ENCODE peak calls at places on chromosomes 1 and 21, in four cellular contexts. Q is hepatocyte, B is tibial nerve, Y is uterus. T is an unnamed sample. For H3K36me3, the result is how much of the 10 kb centered on the place peaks cover.

GRCh38 chr1:55989971-55990370 is 589.4 kb downstream of the PLPP3 start:
- DNase-seq in Q (peak), B (no peak), Y (no peak), T (no peak)

GRCh38 chr1:212699839-212700596 is at the start of gene BATF3:
- DNase-seq in Q (peak), B (no peak), Y (peak), T (peak)

GRCh38 chr1:45979074-45979777 is 153.2 kb downstream of the PIK3R3 start:
- DNase-seq in Q (peak), B (no peak), Y (no peak), T (no peak)

GRCh38 chr1:62735491-62736171 is 47.4 kb upstream of the DOCK7 start:
- DNase-seq in Q (no peak), B (no peak), Y (no peak), T (no peak)

GRCh38 chr1:40532844-40533424 is 1.5 kb downstream of the ZNF684 start:
- DNase-seq in Q (peak), B (no peak), Y (no peak), T (no peak)

GRCh38 chr1:154352581-154353459 is 27.5 kb downstream of the ATP8B2 start:
- DNase-seq in Q (peak), B (no peak), Y (peak), T (peak)

GRCh38 chr1:77704736-77705135 is 22.3 kb upstream of the ZZZ3 start:
- DNase-seq in Q (no peak), B (no peak), Y (no peak), T (no peak)

GRCh38 chr1:31795801-31796621 is 19.8 kb downstream of the SPOCD1 start:
- DNase-seq in Q (peak), B (no peak), Y (no peak), T (no peak)

GRCh38 chr1:224733021-224733911 is 117.1 kb downstream of the CNIH3 start:
- DNase-seq in Q (peak), B (no peak), Y (no peak), T (peak)

GRCh38 chr1:45769261-45769932 is 18.9 kb upstream of the IPP start:
- DNase-seq in Q (no peak), B (no peak), Y (no peak), T (peak)

GRCh38 chr1:43584203-43584602 is 53.5 kb downstream of the PTPRF start:
- DNase-seq in Q (no peak), B (no peak), Y (no peak), T (no peak)

GRCh38 chr1:175094626-175095025 is 27.0 kb downstream of the TNN start:
- DNase-seq in Q (no peak), B (no peak), Y (no peak), T (peak)

GRCh38 chr1:107748529-107748928 is 216.5 kb downstream of the VAV3 start:
- DNase-seq in Q (peak), B (no peak), Y (no peak), T (no peak)

GRCh38 chr1:214438530-214438929 is 112.9 kb downstream of the PTPN14 start:
- DNase-seq in Q (no peak), B (no peak), Y (no peak), T (no peak)

GRCh38 chr1:117930173-117930447 is 571 bp downstream of the WDR3 start:
- DNase-seq in Q (no peak), B (no peak), Y (no peak), T (no peak)

DNA sequence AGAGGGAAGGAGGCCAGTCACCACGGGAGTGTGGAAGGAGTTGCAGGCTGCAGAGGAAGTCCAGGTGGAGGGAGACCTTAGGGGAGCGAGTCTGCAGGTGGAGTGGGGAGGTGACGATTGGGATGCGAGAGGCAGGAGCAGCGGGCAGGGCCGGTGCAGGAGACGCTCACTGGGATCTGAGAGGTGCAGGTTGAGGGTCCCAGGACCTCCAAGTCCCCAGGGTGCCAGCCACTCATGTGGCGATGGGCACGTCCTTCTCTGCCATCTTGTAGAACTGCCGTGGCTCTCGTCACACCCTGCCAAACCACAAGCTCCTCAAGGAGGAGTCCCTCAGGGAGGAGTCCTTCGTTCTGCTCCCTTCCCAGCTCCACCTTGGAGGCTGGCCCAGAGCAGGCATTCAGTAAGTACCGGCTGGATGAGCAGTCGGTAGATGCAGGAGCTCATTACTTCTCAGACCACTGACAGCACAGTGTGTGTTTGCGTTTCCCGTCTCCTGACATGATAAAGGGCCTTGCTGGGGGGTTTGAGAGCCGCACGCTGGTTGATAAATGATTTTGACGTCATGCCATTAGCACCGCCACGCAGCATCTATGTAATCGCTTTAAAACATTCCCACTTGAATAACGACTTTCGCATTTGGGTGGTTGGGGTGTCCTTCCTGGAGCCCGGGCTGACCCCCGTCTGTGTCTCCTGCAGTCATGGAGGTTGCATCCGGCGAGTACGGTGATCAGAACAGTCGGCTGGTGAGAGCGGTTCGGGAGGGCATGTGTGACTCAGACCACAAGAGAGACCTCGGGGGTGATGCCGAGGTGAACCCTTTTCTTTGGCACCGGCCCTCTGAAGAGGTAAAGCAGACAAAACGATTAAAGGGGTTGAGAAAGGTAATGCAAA is 27.8 kb downstream of the TFF3 start:
- DNase-seq in Q (no peak), B (no peak), Y (no peak), T (no peak)
- H3K36me3 ChIP-seq in Q (under half), B (half or more), Y (under half), T (under half)

GRCh38 chr1:25166847-25167246 is 65.5 kb downstream of the SYF2 start:
- DNase-seq in Q (no peak), B (no peak), Y (no peak), T (no peak)

GRCh38 chr1:25169610-25170009 is 62.7 kb downstream of the SYF2 start:
- DNase-seq in Q (no peak), B (no peak), Y (no peak), T (no peak)

GRCh38 chr1:25169168-25169567 is 63.1 kb downstream of the SYF2 start:
- DNase-seq in Q (no peak), B (no peak), Y (no peak), T (no peak)

GRCh38 chr1:25167269-25168192 is 64.8 kb downstream of the SYF2 start:
- DNase-seq in Q (peak), B (no peak), Y (no peak), T (no peak)

DNA sequence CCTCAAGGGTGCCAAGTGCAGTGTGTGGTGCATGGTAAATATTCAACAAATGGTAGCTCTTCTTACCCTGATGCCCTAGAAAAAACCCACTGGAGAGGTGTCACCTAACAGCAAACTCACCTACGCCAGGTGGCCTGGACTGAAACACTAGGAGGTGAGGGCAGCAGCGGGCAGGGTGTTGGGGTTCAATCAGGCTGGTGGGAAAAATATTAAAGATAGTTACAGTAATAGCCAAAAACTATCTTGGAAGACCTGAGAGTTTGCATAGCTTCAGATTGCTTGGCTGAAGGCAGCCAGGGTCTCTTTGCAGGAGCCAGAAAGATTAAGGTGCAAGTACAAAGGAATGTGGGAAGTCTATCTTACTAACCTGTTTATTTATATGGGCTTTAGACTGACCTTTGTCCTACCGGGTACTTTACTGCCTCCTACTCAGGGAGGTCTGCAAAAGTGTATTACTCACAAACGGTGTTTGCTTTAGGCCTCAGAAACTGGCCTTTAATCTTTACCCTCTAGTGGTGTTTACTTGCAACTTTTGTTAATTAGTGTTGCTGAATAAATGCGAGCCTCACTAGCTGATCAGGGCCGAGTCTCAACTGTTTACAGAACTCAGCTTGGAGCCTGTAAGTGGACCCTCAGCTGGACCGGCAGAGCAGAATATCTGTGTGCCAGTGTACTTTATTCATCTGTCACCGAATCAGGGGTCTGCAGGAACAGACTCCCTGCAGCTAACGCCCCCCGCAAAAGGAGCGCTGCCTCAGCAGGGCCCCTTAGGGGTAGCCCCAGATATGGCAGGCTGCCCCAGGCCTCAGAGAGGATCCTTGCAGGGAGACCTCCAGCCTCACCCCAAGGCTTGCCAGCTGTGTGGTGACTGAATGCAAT is 63.9 kb downstream of the SYF2 start:
- DNase-seq in Q (peak), B (no peak), Y (no peak), T (no peak)
- TF ChIP-seq CTCF in Q (peak), B (no peak), Y (no peak), T (no peak)

DNA sequence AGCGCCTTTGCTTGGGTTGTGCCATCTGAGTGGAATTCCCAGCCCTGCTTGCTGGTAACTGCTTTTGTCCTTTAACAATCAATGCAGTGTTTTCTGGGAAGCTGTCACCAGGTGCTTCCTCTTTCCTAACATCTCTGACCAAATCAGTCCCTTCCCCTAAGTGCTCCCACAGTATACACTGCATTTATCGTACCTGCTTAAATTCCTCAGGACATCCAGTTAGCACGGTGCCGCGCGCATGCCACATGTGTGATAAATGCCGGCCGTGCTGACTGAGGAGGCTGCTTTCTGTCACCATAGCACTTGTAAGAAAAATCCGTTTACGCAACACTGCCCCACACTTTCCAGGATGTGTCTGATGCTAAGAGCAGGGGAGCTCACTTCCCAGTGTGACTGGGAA is 115.4 kb downstream of the BCAR3 start:
- DNase-seq in Q (no peak), B (no peak), Y (peak), T (no peak)
- H3K27ac ChIP-seq in Q (peak), B (peak), Y (peak), T (peak)

GRCh38 chr1:1226566-1227362 is 5.0 kb downstream of the SDF4 start:
- DNase-seq in Q (no peak), B (no peak), Y (no peak), T (no peak)
- H3K36me3 ChIP-seq in Q (under half), B (half or more), Y (under half), T (under half)

GRCh38 chr21:41656946-41657525 is 109.8 kb downstream of the RIPK4 start:
- DNase-seq in Q (no peak), B (no peak), Y (no peak), T (no peak)
- TF ChIP-seq CTCF in Q (no peak), B (no peak), Y (no peak), T (no peak)

DNA sequence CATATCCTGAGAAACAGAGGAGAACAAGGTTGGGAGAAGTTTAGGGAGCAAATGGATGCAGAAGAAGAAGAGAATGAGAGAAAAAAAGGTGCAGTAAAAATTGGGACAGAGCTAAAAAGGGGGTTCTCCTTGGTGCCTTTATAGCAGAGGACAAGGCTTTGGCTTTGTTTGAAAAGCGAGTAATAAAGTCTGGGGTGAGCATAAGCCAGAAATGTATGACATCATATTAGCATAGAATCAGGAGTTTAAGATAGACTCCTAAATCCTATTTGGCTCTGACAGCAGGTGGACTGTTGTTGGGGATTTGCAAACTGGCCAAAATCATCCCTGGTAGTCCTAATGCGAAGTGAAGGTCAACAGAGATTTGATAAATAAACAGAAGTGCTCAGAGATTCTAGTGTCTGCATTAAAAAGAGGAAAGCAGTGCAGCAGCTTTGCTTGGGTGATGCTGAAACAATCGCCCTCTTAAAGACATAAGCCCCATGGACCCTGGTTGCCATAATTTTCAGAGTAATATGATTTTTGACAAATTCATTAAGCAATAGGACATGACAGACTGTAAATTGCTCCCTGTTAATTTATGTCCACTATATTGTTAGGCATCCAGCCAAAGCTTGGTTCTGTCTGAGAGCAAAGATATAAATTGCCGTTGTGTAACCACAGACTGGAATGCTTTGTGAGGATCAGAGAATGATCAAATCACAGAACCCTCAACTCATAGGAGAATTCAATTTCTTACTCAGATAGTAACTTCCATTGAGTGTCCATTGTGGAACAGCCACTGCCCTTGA is 385.0 kb upstream of the NFIA start:
- DNase-seq in Q (no peak), B (no peak), Y (no peak), T (no peak)
- H3K27ac ChIP-seq in Q (no peak), B (no peak), Y (no peak), T (no peak)

DNA sequence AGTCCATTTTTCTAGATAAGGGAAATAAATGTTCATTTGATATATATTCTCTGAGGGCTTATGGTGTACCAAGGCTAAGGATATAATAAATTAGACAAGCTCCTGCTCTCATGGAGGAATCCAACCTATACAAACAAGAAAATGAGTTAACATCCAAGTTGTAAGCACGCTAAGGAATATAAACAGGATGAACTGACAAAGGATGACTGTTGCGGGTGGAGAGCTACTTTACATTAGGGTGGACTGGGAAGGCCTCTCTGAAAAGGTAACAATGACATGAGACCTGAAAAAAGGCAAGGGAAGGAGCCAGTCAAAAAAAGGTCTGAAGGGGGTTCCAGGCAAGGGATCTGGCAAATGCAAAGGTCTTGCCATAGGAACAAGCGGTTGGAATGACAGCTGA is 3.1 kb downstream of the BCAR3 start:
- DNase-seq in Q (no peak), B (no peak), Y (no peak), T (no peak)
- H3K36me3 ChIP-seq in Q (under half), B (under half), Y (under half), T (under half)

GRCh38 chr1:64162804-64163203 is 40.6 kb upstream of the UBE2U start:
- DNase-seq in Q (no peak), B (no peak), Y (no peak), T (no peak)

GRCh38 chr1:64162151-64162550 is 41.3 kb upstream of the UBE2U start:
- DNase-seq in Q (no peak), B (no peak), Y (no peak), T (no peak)

GRCh38 chr1:64163972-64164371 is 39.5 kb upstream of the UBE2U start:
- DNase-seq in Q (peak), B (no peak), Y (no peak), T (no peak)

GRCh38 chr1:64167176-64167575 is 36.2 kb upstream of the UBE2U start:
- DNase-seq in Q (no peak), B (no peak), Y (no peak), T (no peak)

GRCh38 chr1:64161347-64162080 is 41.9 kb upstream of the UBE2U start:
- DNase-seq in Q (no peak), B (no peak), Y (no peak), T (no peak)
- TF ChIP-seq CTCF in Q (no peak), B (no peak), Y (no peak), T (no peak)

T was measured in right atrium auricular region.